ENCODE peak calls at places on chromosomes 12 and 14, in six cellular contexts. One of them, this sample, is unnamed.

GRCh38 chr12:14910090-14910915 is 24.6 kb upstream of the MGP start:
- DNase-seq in SK-N-SH: no peak
- DNase-seq in HepG2: no peak
- DNase-seq in H1: no peak
- DNase-seq in HCT116: peak
- DNase-seq in K562: no peak
- DNase-seq in this sample: no peak

GRCh38 chr14:49892301-49892635 is 614 bp upstream of the ARF6 start:
- DNase-seq in SK-N-SH: peak
- DNase-seq in HepG2: peak
- DNase-seq in H1: no peak
- DNase-seq in HCT116: no peak
- DNase-seq in K562: peak
- DNase-seq in this sample: no peak

GRCh38 chr14:21071225-21072041 is 1.3 kb downstream of the ARHGEF40 start:
- DNase-seq in SK-N-SH: peak
- DNase-seq in HepG2: peak
- DNase-seq in H1: no peak
- DNase-seq in HCT116: no peak
- DNase-seq in K562: peak
- DNase-seq in this sample: no peak

GRCh38 chr12:56326533-56326932 is 7.3 kb downstream of the PAN2 start:
- DNase-seq in SK-N-SH: no peak
- DNase-seq in HepG2: no peak
- DNase-seq in H1: no peak
- DNase-seq in HCT116: no peak
- DNase-seq in K562: no peak
- DNase-seq in this sample: no peak

GRCh38 chr12:102763016-102763415 is 154.0 kb downstream of the PAH start:
- DNase-seq in SK-N-SH: no peak
- DNase-seq in HepG2: no peak
- DNase-seq in H1: no peak
- DNase-seq in HCT116: no peak
- DNase-seq in K562: no peak
- DNase-seq in this sample: no peak

GRCh38 chr14:54207075-54207474 is 189.7 kb upstream of the CDKN3 start:
- DNase-seq in SK-N-SH: no peak
- DNase-seq in HepG2: no peak
- DNase-seq in H1: no peak
- DNase-seq in HCT116: no peak
- DNase-seq in K562: no peak
- DNase-seq in this sample: no peak

GRCh38 chr12:4910502-4911315 is 1.0 kb downstream of the KCNA1 start:
- DNase-seq in SK-N-SH: peak
- DNase-seq in HepG2: no peak
- DNase-seq in H1: peak
- DNase-seq in HCT116: no peak
- DNase-seq in K562: no peak
- DNase-seq in this sample: no peak

GRCh38 chr12:32390572-32391219 is 8.7 kb upstream of the FGD4 start:
- DNase-seq in SK-N-SH: peak
- DNase-seq in HepG2: peak
- DNase-seq in H1: peak
- DNase-seq in HCT116: no peak
- DNase-seq in K562: no peak
- DNase-seq in this sample: no peak

GRCh38 chr12:57110189-57111045 is 745 bp downstream of the STAT6 start:
- DNase-seq in SK-N-SH: peak
- DNase-seq in HepG2: peak
- DNase-seq in H1: peak
- DNase-seq in HCT116: no peak
- DNase-seq in K562: peak
- DNase-seq in this sample: no peak

GRCh38 chr14:61656341-61656740 is 39.0 kb upstream of the HIF1A start:
- DNase-seq in SK-N-SH: no peak
- DNase-seq in HepG2: no peak
- DNase-seq in H1: no peak
- DNase-seq in HCT116: no peak
- DNase-seq in K562: no peak
- DNase-seq in this sample: no peak

GRCh38 chr12:118357327-118358007 is 15.2 kb downstream of the TAOK3 start:
- DNase-seq in SK-N-SH: peak
- DNase-seq in HepG2: no peak
- DNase-seq in H1: no peak
- DNase-seq in HCT116: peak
- DNase-seq in K562: peak
- DNase-seq in this sample: no peak

GRCh38 chr12:101616027-101616494 is 21.3 kb downstream of the MYBPC1 start:
- DNase-seq in SK-N-SH: no peak
- DNase-seq in HepG2: peak
- DNase-seq in H1: no peak
- DNase-seq in HCT116: no peak
- DNase-seq in K562: no peak
- DNase-seq in this sample: no peak

GRCh38 chr12:46647034-46647433 is 178.8 kb downstream of the SLC38A4 start:
- DNase-seq in SK-N-SH: no peak
- DNase-seq in HepG2: no peak
- DNase-seq in H1: no peak
- DNase-seq in HCT116: no peak
- DNase-seq in K562: no peak
- DNase-seq in this sample: no peak

GRCh38 chr14:59236195-59236594 is 47.7 kb downstream of the DAAM1 start:
- DNase-seq in SK-N-SH: no peak
- DNase-seq in HepG2: no peak
- DNase-seq in H1: no peak
- DNase-seq in HCT116: no peak
- DNase-seq in K562: no peak
- DNase-seq in this sample: no peak

GRCh38 chr14:77406718-77407117 is 16.6 kb downstream of the NOXRED1 start:
- DNase-seq in SK-N-SH: no peak
- DNase-seq in HepG2: no peak
- DNase-seq in H1: no peak
- DNase-seq in HCT116: no peak
- DNase-seq in K562: peak
- DNase-seq in this sample: no peak

GRCh38 chr12:48824905-48825304 is 6.6 kb downstream of the CACNB3 start:
- DNase-seq in SK-N-SH: no peak
- DNase-seq in HepG2: no peak
- DNase-seq in H1: no peak
- DNase-seq in HCT116: no peak
- DNase-seq in K562: no peak
- DNase-seq in this sample: no peak

GRCh38 chr14:51901475-51902024 is 41.1 kb downstream of the GNG2 start:
- DNase-seq in SK-N-SH: no peak
- DNase-seq in HepG2: no peak
- DNase-seq in H1: no peak
- DNase-seq in HCT116: no peak
- DNase-seq in K562: no peak
- DNase-seq in this sample: no peak

GRCh38 chr12:124188561-124189405 is 106.1 kb upstream of the RFLNA start:
- DNase-seq in SK-N-SH: no peak
- DNase-seq in HepG2: peak
- DNase-seq in H1: no peak
- DNase-seq in HCT116: no peak
- DNase-seq in K562: no peak
- DNase-seq in this sample: no peak

GRCh38 chr12:25491396-25491948 is 61.6 kb downstream of the LMNTD1 start:
- DNase-seq in SK-N-SH: no peak
- DNase-seq in HepG2: no peak
- DNase-seq in H1: no peak
- DNase-seq in HCT116: no peak
- DNase-seq in K562: no peak
- DNase-seq in this sample: no peak

GRCh38 chr14:106652494-106652893 is 1126.1 kb downstream of the TMEM121 start:
- DNase-seq in SK-N-SH: no peak
- DNase-seq in HepG2: no peak
- DNase-seq in H1: no peak
- DNase-seq in HCT116: no peak
- DNase-seq in K562: no peak
- DNase-seq in this sample: no peak
- H3K27ac ChIP-seq in SK-N-SH: no peak
- H3K27ac ChIP-seq in HepG2: no peak
- H3K27ac ChIP-seq in H1: no peak
- H3K27ac ChIP-seq in HCT116: no peak
- H3K27ac ChIP-seq in K562: no peak
- H3K27ac ChIP-seq in this sample: no peak

DNA sequence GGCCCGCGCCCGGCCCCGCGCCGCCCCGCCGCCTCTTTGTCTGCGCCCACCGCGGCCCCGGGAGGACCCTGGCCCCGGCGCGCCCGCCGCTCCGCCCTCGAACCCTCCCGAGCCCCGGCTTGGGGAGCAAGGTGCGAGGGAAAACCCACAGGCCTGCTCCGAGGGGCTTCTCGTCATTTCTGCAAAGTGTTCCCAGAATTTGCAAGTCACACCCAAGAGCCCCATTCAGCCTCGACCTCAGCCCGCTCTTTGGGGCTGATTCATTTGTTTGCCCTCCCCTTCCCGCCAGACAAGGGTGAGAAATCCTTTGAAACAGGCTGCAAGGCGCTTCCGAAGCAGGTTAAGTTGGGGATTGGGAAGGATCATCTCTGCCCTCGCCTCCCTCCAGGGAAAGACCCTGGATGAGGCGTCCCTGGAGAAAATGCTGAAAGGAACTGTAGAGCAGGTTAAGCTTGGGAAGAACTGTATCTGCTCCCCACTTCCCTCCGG is 344 bp upstream of the CLIP1 start:
- DNase-seq in SK-N-SH: no peak
- DNase-seq in HepG2: peak
- DNase-seq in H1: peak
- DNase-seq in HCT116: no peak
- DNase-seq in K562: peak
- DNase-seq in this sample: no peak
- TF ChIP-seq CTCF in SK-N-SH: no peak
- TF ChIP-seq CTCF in HepG2: no peak
- TF ChIP-seq CTCF in H1: no peak
- TF ChIP-seq CTCF in HCT116: no peak
- TF ChIP-seq CTCF in K562: no peak
- TF ChIP-seq CTCF in this sample: no peak

DNA sequence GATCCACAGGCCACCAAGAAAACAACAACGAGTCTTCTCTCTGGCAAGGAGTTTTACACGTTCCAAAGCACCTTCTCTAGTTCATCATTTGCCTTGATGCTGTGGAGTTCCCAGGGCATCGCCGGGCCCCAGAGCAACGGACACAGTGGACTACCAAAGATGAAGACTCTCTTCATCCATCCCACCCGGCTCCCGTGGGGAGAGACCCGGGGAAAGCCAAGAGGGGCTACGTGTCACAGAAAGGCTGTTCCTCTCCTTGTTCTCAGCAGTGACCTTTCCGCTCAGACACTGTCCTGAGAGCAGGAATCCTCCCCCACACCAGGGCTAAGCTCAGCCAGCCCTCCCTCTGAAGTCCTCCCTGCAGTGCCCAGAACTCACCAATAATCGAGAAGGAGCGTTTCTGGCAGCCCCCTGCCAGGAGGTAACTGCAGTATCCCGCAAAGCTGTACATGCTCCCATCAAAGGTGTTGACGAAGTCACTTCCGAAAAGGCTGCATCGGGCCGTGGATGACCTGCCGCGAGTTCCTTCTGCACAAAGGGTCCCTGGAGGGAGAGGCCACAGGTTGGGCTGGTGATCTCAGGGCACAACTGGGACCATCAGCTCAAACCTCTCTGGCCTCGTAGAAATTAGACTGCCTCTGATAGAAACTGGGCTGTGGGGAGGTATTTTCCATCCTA is 3.5 kb downstream of the VWF start:
- DNase-seq in SK-N-SH: no peak
- DNase-seq in HepG2: no peak
- DNase-seq in H1: no peak
- DNase-seq in HCT116: no peak
- DNase-seq in K562: no peak
- DNase-seq in this sample: no peak
- TF ChIP-seq SIN3A in SK-N-SH: no peak
- TF ChIP-seq SIN3A in HepG2: no peak
- TF ChIP-seq SIN3A in H1: no peak
- TF ChIP-seq SIN3A in HCT116: no peak
- TF ChIP-seq SIN3A in K562: no peak
- TF ChIP-seq SIN3A in this sample: no peak

GRCh38 chr14:22733829-22734228 is 32.7 kb upstream of the OXA1L start:
- DNase-seq in SK-N-SH: no peak
- DNase-seq in HepG2: no peak
- DNase-seq in H1: no peak
- DNase-seq in HCT116: no peak
- DNase-seq in K562: no peak
- DNase-seq in this sample: no peak

GRCh38 chr14:22735096-22735495 is 31.4 kb upstream of the OXA1L start:
- DNase-seq in SK-N-SH: no peak
- DNase-seq in HepG2: no peak
- DNase-seq in H1: no peak
- DNase-seq in HCT116: no peak
- DNase-seq in K562: no peak
- DNase-seq in this sample: no peak

GRCh38 chr14:22740020-22740419 is 26.5 kb upstream of the OXA1L start:
- DNase-seq in SK-N-SH: no peak
- DNase-seq in HepG2: no peak
- DNase-seq in H1: no peak
- DNase-seq in HCT116: no peak
- DNase-seq in K562: no peak
- DNase-seq in this sample: no peak

GRCh38 chr14:22739423-22739822 is 27.1 kb upstream of the OXA1L start:
- DNase-seq in SK-N-SH: no peak
- DNase-seq in HepG2: no peak
- DNase-seq in H1: no peak
- DNase-seq in HCT116: no peak
- DNase-seq in K562: no peak
- DNase-seq in this sample: no peak

GRCh38 chr14:22737052-22737451 is 29.4 kb upstream of the OXA1L start:
- DNase-seq in SK-N-SH: no peak
- DNase-seq in HepG2: no peak
- DNase-seq in H1: no peak
- DNase-seq in HCT116: no peak
- DNase-seq in K562: no peak
- DNase-seq in this sample: no peak
- H3K27ac ChIP-seq in SK-N-SH: no peak
- H3K27ac ChIP-seq in HepG2: no peak
- H3K27ac ChIP-seq in H1: no peak
- H3K27ac ChIP-seq in HCT116: no peak
- H3K27ac ChIP-seq in K562: no peak
- H3K27ac ChIP-seq in this sample: no peak

This sample was measured in Panc1.